ENCODE peak calls at places on chromosome 18, in six cellular contexts. V is testis; B is GM23248; Y is CD8-positive, alpha-beta T cell; J is tibial nerve; P is naive thymus-derived CD4-positive, alpha-beta T cell. G is an unnamed sample. For H3K4me1 and H3K27me3, the result is how much of the 10 kb centered on the place peaks cover.

GRCh38 chr18:44507729-44508325 is 172.9 kb upstream of the SETBP1 start:
- DNase-seq in P (no peak), J (peak), V (peak), Y (no peak), B (no peak), G (no peak)

GRCh38 chr18:5417342-5417741 is 121.8 kb upstream of the ZBTB14 start:
- DNase-seq in Y (no peak), V (no peak), P (no peak), B (peak), J (peak), G (peak)

GRCh38 chr18:51235011-51235789 is 37.7 kb upstream of the MEX3C start:
- DNase-seq in Y (no peak), B (peak), P (no peak), V (no peak), J (no peak), G (no peak)

GRCh38 chr18:68275616-68276015 is 439.3 kb downstream of the TMX3 start:
- DNase-seq in B (peak), P (no peak), J (no peak), V (no peak), Y (no peak), G (no peak)

GRCh38 chr18:24054130-24054529 is 39.6 kb downstream of the TTC39C start:
- DNase-seq in Y (no peak), P (no peak), B (peak), J (no peak), V (no peak), G (no peak)

GRCh38 chr18:23805898-23806297 is 116.6 kb downstream of the LAMA3 start:
- DNase-seq in Y (no peak), V (no peak), B (peak), P (no peak), J (no peak), G (no peak)

GRCh38 chr18:46705521-46705920 is 48.5 kb upstream of the LOXHD1 start:
- DNase-seq in B (no peak), V (no peak), Y (no peak), P (no peak), J (no peak), G (no peak)

GRCh38 chr18:22241806-22242440 is 72.5 kb downstream of the GATA6 start:
- DNase-seq in V (no peak), Y (no peak), B (no peak), J (no peak), P (no peak), G (peak)

GRCh38 chr18:68660355-68661183 is 54.3 kb downstream of the TMX3 start:
- DNase-seq in P (no peak), J (no peak), Y (no peak), B (peak), V (no peak), G (no peak)

GRCh38 chr18:33264566-33264965 is 176.0 kb downstream of the CCDC178 start:
- DNase-seq in P (no peak), V (no peak), Y (no peak), J (no peak), B (no peak), G (no peak)

GRCh38 chr18:51957001-51957400 is 383.0 kb upstream of the DCC start:
- DNase-seq in P (no peak), V (no peak), Y (no peak), J (no peak), B (no peak), G (no peak)

GRCh38 chr18:8757598-8757997 is 52.2 kb downstream of the MTCL1 start:
- DNase-seq in Y (no peak), V (no peak), J (no peak), B (peak), P (no peak), G (no peak)

GRCh38 chr18:49621301-49621700 is 59.4 kb downstream of the LIPG start:
- DNase-seq in Y (no peak), V (no peak), J (no peak), P (no peak), B (no peak), G (no peak)

GRCh38 chr18:48356151-48356745 is 52.9 kb downstream of the ZBTB7C start:
- DNase-seq in V (peak), B (no peak), Y (peak), J (no peak), P (no peak), G (no peak)

GRCh38 chr18:59778434-59778833 is 81.2 kb upstream of the CCBE1 start:
- DNase-seq in J (no peak), B (no peak), P (no peak), V (no peak), Y (no peak), G (no peak)

GRCh38 chr18:9876867-9877654 is 8.7 kb upstream of the TXNDC2 start:
- DNase-seq in J (peak), B (peak), Y (no peak), V (peak), P (no peak), G (no peak)

GRCh38 chr18:77053616-77054287 is 78.8 kb downstream of the MBP start:
- DNase-seq in B (no peak), V (no peak), J (no peak), P (no peak), Y (no peak), G (no peak)

GRCh38 chr18:77052656-77053309 is 79.8 kb downstream of the MBP start:
- DNase-seq in V (no peak), Y (no peak), B (no peak), P (no peak), J (no peak), G (no peak)

GRCh38 chr18:77054606-77055428 is 77.8 kb downstream of the MBP start:
- DNase-seq in P (peak), Y (peak), B (peak), J (peak), V (peak), G (peak)

GRCh38 chr18:77055429-77056310 is 76.9 kb downstream of the MBP start:
- DNase-seq in J (no peak), Y (no peak), P (no peak), B (no peak), V (no peak), G (no peak)

DNA sequence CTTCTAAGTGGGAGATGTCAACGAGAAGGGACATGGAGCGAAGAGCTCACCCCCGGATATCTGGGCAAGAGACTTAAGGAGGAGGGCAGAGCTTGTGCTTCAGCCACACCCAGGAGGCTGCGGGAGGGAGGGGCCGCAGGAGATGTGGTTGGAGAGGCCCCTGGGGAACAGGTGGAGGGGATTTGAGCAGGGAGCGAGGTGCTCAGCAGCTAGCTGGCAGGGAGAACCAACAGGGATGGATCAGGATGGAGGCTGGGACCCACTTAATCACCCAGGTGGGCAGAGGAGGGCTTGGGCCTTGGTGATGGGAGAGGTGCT is 78.3 kb downstream of the MBP start:
- DNase-seq in V (no peak), Y (no peak), B (no peak), P (peak), J (no peak), G (no peak)
- H3K4me1 ChIP-seq in V (under half), Y (half or more), B (under half), P (half or more), J (under half), G (under half)

GRCh38 chr18:57190026-57190425 is 43.1 kb downstream of the BOD1L2 start:
- DNase-seq in J (no peak), Y (no peak), P (no peak), V (no peak), B (no peak), G (no peak)

GRCh38 chr18:57195341-57195740 is 48.5 kb downstream of the BOD1L2 start:
- DNase-seq in Y (no peak), B (no peak), J (no peak), P (no peak), V (no peak), G (no peak)

GRCh38 chr18:57194622-57195021 is 47.7 kb downstream of the BOD1L2 start:
- DNase-seq in Y (no peak), V (no peak), B (no peak), P (no peak), J (no peak), G (no peak)

GRCh38 chr18:57198025-57198424 is 51.1 kb downstream of the BOD1L2 start:
- DNase-seq in Y (no peak), V (no peak), J (no peak), P (no peak), B (no peak), G (no peak)

DNA sequence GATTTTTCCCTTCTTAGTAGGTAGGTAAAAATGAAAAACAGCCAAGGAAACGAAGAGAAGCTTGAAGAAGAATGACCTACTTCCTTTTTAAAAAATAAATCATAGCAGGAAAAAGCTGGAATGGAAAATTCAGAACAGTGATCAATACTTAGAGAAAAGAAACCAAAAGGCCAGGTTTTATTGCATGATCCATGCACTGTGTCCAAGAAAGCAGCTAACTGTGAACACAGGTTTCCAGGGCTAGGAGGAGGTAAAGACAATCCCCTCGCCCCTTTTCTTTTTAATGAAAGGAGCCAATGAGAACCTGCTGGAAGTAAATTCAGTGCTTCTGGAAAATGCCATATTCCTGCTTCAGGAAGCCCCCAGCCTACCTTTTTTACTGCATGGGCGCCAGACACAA is 47.2 kb downstream of the BOD1L2 start:
- DNase-seq in P (no peak), V (no peak), B (no peak), Y (no peak), J (no peak), G (no peak)
- H3K27me3 ChIP-seq in P (under half), V (under half), B (under half), Y (under half), J (under half), G (under half)

DNA sequence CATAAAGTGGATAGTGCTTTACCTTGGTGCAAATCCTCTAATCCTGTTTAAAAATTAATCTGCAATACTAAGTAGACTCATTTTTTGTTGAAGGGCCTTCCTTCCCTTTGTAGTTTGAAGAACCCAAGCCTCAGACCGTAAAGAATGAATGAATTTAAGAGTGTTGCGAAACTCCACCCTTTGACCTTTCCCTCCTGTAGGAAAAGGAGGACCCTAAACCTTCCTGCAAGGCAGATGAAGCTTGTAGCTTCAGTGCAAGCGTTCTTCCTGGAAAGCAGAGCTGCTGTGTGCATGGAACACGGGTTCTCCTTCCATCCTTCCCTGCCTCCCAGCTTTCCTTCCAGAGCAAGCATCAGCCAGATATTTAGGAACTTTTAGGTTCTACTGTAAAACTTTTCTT is 1.7 kb downstream of the IMPA2 start:
- DNase-seq in V (no peak), P (no peak), J (no peak), Y (no peak), B (no peak), G (peak)
- H3K4me3 ChIP-seq in V (no peak), P (no peak), J (no peak), Y (no peak), B (no peak), G (no peak)

DNA sequence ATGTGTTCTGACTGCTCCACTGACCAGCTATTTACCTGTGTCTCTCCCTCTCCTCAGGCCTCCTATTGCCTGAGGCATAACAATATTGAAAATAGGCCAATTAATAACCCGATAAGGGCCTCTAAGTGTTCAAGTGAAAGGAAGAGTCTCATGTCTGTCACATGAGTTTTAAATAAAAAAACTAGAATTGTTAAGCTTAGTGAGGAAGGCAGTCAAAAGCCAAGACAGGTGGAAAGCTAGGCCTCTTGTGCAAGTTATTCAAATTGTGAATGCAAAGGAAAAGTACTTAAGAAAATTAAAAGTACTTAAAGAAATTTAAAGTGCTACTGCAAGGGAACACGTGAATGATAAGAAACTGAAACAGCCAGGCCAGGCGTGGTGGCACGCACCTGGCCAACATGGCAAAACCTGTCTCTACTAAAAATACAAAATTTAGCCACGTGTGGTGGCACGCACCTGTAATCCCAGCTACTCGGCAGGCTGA is 44.9 kb upstream of the TAF4B start:
- DNase-seq in P (no peak), Y (no peak), B (no peak), V (no peak), J (no peak), G (no peak)
- H3K4me1 ChIP-seq in P (under half), Y (under half), B (under half), V (under half), J (under half), G (under half)

GRCh38 chr18:78975282-78975681 is 4.3 kb upstream of the SALL3 start:
- DNase-seq in B (no peak), Y (peak), J (no peak), V (no peak), P (no peak), G (no peak)

GRCh38 chr18:78972930-78973331 is 6.7 kb upstream of the SALL3 start:
- DNase-seq in Y (no peak), J (no peak), B (no peak), V (no peak), P (no peak), G (no peak)

GRCh38 chr18:78973357-78974083 is 6.1 kb upstream of the SALL3 start:
- DNase-seq in V (no peak), B (no peak), P (no peak), J (no peak), Y (peak), G (no peak)

GRCh38 chr18:78975699-78976098 is 3.9 kb upstream of the SALL3 start:
- DNase-seq in P (no peak), V (no peak), J (no peak), B (no peak), Y (no peak), G (no peak)

GRCh38 chr18:78974115-78974740 is 5.4 kb upstream of the SALL3 start:
- DNase-seq in V (no peak), J (no peak), P (no peak), B (no peak), Y (peak), G (no peak)
- H3K27me3 ChIP-seq in V (under half), J (half or more), P (under half), B (half or more), Y (under half), G (half or more)

GRCh38 chr18:13218376-13219011 is at the start of gene LDLRAD4:
- DNase-seq in P (peak), B (peak), Y (peak), J (no peak), V (peak), G (peak)

GRCh38 chr18:13216732-13217465 is 1.7 kb upstream of the LDLRAD4 start:
- DNase-seq in Y (peak), B (peak), P (peak), V (peak), J (no peak), G (peak)

GRCh38 chr18:13217466-13217961 is 1.0 kb upstream of the LDLRAD4 start:
- DNase-seq in B (peak), P (peak), Y (peak), J (no peak), V (peak), G (peak)

GRCh38 chr18:13219012-13219396 is 444 bp downstream of the LDLRAD4 start:
- DNase-seq in B (no peak), P (no peak), V (no peak), Y (no peak), J (no peak), G (no peak)

GRCh38 chr18:13217971-13218375 is 587 bp upstream of the LDLRAD4 start:
- DNase-seq in V (peak), J (no peak), P (no peak), B (no peak), Y (no peak), G (peak)
- H3K4me3 ChIP-seq in V (peak), J (peak), P (peak), B (no peak), Y (peak), G (peak)

GRCh38 chr18:361941-362913 is 94.4 kb upstream of the THOC1 start:
- DNase-seq in J (peak), B (peak), Y (no peak), P (no peak), V (peak), G (no peak)
- H3K4me1 ChIP-seq in J (under half), B (under half), Y (under half), P (under half), V (under half), G (under half)

DNA sequence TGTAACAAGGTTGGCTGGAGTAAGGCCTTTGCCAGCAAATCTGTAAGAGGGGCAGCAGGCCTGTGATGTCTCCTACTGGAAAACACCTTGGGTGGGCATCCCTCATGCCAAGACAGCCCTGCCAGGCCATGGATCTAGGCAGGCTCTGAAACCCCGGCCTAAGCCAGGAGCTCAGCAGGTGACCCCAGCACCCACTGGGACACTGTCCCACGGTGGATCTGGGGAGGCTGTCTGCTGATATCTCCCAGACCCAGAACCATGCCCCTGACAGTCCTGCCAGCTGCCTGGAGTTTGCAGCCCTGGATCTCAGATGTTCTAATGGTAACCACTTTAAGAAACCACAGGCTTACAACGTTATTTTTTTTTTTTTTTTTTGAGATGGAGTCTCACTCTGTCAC is 117.7 kb downstream of the ZNF516 start:
- DNase-seq in B (no peak), V (no peak), J (no peak), Y (no peak), P (no peak), G (no peak)
- H3K27me3 ChIP-seq in B (under half), V (under half), J (under half), Y (under half), P (under half), G (under half)

GRCh38 chr18:35247412-35248249 is 6.8 kb downstream of the ZNF397 start:
- DNase-seq in P (no peak), B (peak), Y (no peak), J (no peak), V (no peak), G (no peak)

GRCh38 chr18:35256947-35257346 is 16.1 kb downstream of the ZNF397 start:
- DNase-seq in J (no peak), V (no peak), P (no peak), B (no peak), Y (no peak), G (no peak)

GRCh38 chr18:35253655-35254287 is 12.9 kb downstream of the ZNF397 start:
- DNase-seq in V (no peak), Y (no peak), B (no peak), P (no peak), J (no peak), G (no peak)

GRCh38 chr18:35248429-35248828 is 7.6 kb downstream of the ZNF397 start:
- DNase-seq in Y (no peak), B (no peak), P (no peak), V (no peak), J (no peak), G (no peak)

DNA sequence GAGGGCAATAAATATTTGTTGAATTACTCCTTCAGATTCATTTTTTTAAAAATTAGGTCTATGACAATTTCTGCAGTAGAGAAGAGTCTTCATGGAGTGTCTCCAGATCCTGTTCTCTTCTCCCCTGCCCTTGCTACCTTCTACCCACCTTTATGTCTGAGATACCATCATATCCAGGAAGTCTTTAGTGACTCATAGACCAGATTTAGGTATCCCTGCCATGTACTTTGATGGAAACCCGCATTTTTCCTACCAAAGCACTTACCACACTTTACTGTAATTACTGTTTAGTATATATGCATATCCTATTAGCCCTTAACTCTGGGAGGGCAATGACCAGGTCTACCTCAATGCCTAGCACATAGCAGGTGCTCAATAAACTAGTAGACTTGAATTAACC is 11.6 kb downstream of the ZNF397 start:
- DNase-seq in J (no peak), V (no peak), B (no peak), Y (no peak), P (no peak), G (no peak)
- H3K4me3 ChIP-seq in J (no peak), V (no peak), B (no peak), Y (no peak), P (no peak), G (no peak)

DNA sequence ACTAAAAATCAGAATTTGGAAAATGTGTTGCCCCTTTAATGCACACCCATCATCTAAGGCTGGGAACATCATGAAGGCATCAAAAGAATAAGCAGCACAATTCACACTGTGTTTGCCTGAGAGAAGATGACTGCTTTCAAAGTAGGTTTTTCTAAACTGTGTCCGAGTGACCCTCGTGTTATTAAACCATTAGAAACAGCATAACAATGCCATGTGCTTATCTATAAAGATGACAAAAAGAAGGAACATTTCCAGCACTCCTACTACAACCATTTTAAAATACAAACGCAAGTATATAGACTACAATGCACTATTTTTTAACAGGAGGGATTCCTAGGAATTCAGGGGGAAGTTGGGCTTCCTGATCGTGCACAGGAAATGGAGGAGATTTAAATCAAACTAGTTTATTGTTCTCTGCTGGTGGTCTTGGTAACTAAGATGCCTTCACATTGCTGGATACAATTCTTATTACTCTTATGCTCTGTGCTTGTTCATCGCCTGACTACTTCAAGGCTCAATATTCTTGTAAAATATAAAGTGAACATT is 305.9 kb upstream of the CCDC68 start:
- DNase-seq in V (no peak), P (no peak), J (no peak), B (no peak), Y (no peak), G (no peak)
- H3K4me1 ChIP-seq in V (under half), P (under half), J (under half), B (under half), Y (under half), G (under half)